ENCODE peak calls at places on chromosome 5, in four cellular contexts. J is stimulated activated CD4-positive, alpha-beta T cell treated with anti-CD3 and anti-CD28 coated beads, Interleukin-1b, Interleukin-23, amount 100 ng/mL, for 24 hours; R is GM20000; H is T-helper 9 cell. B is an unnamed sample.

GRCh38 chr5:160749026-160749425 is 103.0 kb downstream of the ATP10B start:
- DNase-seq in J (no peak), R (no peak), H (no peak), B (no peak)

GRCh38 chr5:38011641-38012188 is 171.9 kb upstream of the GDNF start:
- DNase-seq in J (no peak), R (no peak), H (no peak), B (no peak)

GRCh38 chr5:68722357-68722756 is 371.5 kb upstream of the SLC30A5 start:
- DNase-seq in J (no peak), R (no peak), H (no peak), B (no peak)

GRCh38 chr5:39755986-39756385 is 331.2 kb upstream of the DAB2 start:
- DNase-seq in J (no peak), R (no peak), H (no peak), B (no peak)

GRCh38 chr5:7668627-7669026 is 182.3 kb downstream of the CFAP90 start:
- DNase-seq in J (no peak), R (no peak), H (no peak), B (no peak)

GRCh38 chr5:81633916-81634315 is 117.0 kb downstream of the SSBP2 start:
- DNase-seq in J (no peak), R (no peak), H (no peak), B (no peak)

GRCh38 chr5:166624573-166624972 is 1666.9 kb upstream of the WWC1 start:
- DNase-seq in J (no peak), R (no peak), H (no peak), B (no peak)

GRCh38 chr5:173969167-173970049 is 19.6 kb upstream of the C5orf47 start:
- DNase-seq in J (no peak), R (no peak), H (no peak), B (no peak)

B was measured in GM18507.